ENCODE peak calls at places on chromosomes 3 and 15, in eight cellular contexts. O, N, K, H, X, R, E and B are unnamed samples.
A peak's percentile ranks its signal among the peaks of the same experiment; 100 is the strongest.

GRCh38 chr3:18207232-18207631 is 217.9 kb downstream of the SATB1 start:
- DNase-seq in O (no peak), N (no peak), K (no peak), H (no peak), X (no peak), R (no peak), E (no peak), B (no peak)

GRCh38 chr3:13873818-13874217 is 6.1 kb downstream of the WNT7A start:
- DNase-seq in O (no peak), N (no peak), K (no peak), H (no peak), X (no peak), R (no peak), E (no peak), B (no peak)

GRCh38 chr3:149970716-149971402 is at the start of gene PFN2:
- DNase-seq in O (peak; percentile 72), N (peak; percentile 82), K (peak; percentile 93), H (peak; percentile 46), X (peak; percentile 91), R (peak; percentile 66), E (peak; percentile 87), B (no peak)

GRCh38 chr3:123194552-123194951 is 7.2 kb upstream of the SEC22A start:
- DNase-seq in O (peak; percentile 18), N (no peak), K (peak; percentile 26), H (no peak), X (peak; percentile 54), R (no peak), E (peak; percentile 78), B (peak; percentile 42)

GRCh38 chr3:122030381-122031122 is 8.5 kb upstream of the ILDR1 start:
- DNase-seq in O (no peak), N (no peak), K (no peak), H (no peak), X (no peak), R (no peak), E (no peak), B (no peak)

GRCh38 chr3:59513570-59513969 is 463.7 kb upstream of the CFAP20DC start:
- DNase-seq in O (no peak), N (no peak), K (no peak), H (no peak), X (no peak), R (no peak), E (no peak), B (no peak)

GRCh38 chr3:149042766-149043386 is 43.5 kb downstream of the HLTF start:
- DNase-seq in O (no peak), N (no peak), K (no peak), H (no peak), X (no peak), R (no peak), E (no peak), B (no peak)

GRCh38 chr3:140829796-140830195 is 111.8 kb upstream of the SLC25A36 start:
- DNase-seq in O (no peak), N (no peak), K (no peak), H (no peak), X (no peak), R (no peak), E (no peak), B (no peak)

GRCh38 chr15:63514533-63514943 is 10.1 kb downstream of the USP3 start:
- DNase-seq in O (peak; percentile 36), N (no peak), K (no peak), H (no peak), X (peak; percentile 86), R (peak; percentile 60), E (no peak), B (no peak)

GRCh38 chr3:179809639-179810038 is 156.8 kb downstream of the USP13 start:
- DNase-seq in O (no peak), N (no peak), K (no peak), H (no peak), X (no peak), R (no peak), E (no peak), B (no peak)

GRCh38 chr3:38375488-38376097 is 29.0 kb downstream of the XYLB start:
- DNase-seq in O (no peak), N (no peak), K (no peak), H (no peak), X (no peak), R (no peak), E (no peak), B (no peak)

GRCh38 chr3:126474498-126475410 is 937 bp downstream of the ZXDC start:
- DNase-seq in O (peak; percentile 61), N (no peak), K (peak; percentile 69), H (peak; percentile 19), X (peak; percentile 57), R (peak; percentile 16), E (peak; percentile 59), B (no peak)

GRCh38 chr3:194395767-194396527 is 3.1 kb downstream of the GP5 start:
- DNase-seq in O (no peak), N (no peak), K (no peak), H (peak; percentile 40), X (no peak), R (no peak), E (peak; percentile 65), B (no peak)

GRCh38 chr3:133042778-133043177 is 4.6 kb downstream of the TMEM108 start:
- DNase-seq in O (no peak), N (no peak), K (no peak), H (no peak), X (no peak), R (no peak), E (no peak), B (no peak)

GRCh38 chr3:188212308-188212969 is 58.5 kb downstream of the LPP start:
- DNase-seq in O (no peak), N (no peak), K (no peak), H (no peak), X (peak; percentile 94), R (no peak), E (no peak), B (no peak)

GRCh38 chr3:109926376-109926775 is 589.0 kb upstream of the DPPA4 start:
- DNase-seq in O (no peak), N (no peak), K (no peak), H (no peak), X (no peak), R (no peak), E (no peak), B (no peak)

GRCh38 chr15:65722191-65722590 is 69.9 kb downstream of the DENND4A start:
- DNase-seq in O (no peak), N (no peak), K (no peak), H (no peak), X (no peak), R (no peak), E (no peak), B (no peak)

GRCh38 chr3:31772781-31773180 is 208.3 kb downstream of the OSBPL10 start:
- DNase-seq in O (no peak), N (no peak), K (no peak), H (no peak), X (no peak), R (no peak), E (no peak), B (no peak)

GRCh38 chr15:101296418-101297405 is 1.7 kb upstream of the SNRPA1 start:
- DNase-seq in O (no peak), N (no peak), K (no peak), H (no peak), X (peak; percentile 47), R (peak; percentile 33), E (no peak), B (no peak)

GRCh38 chr3:63192248-63192647 is 85.9 kb upstream of the SYNPR start:
- DNase-seq in O (no peak), N (no peak), K (no peak), H (no peak), X (no peak), R (no peak), E (no peak), B (no peak)

GRCh38 chr3:133610031-133610430 is 36.5 kb downstream of the CDV3 start:
- DNase-seq in O (no peak), N (no peak), K (no peak), H (no peak), X (no peak), R (no peak), E (no peak), B (no peak)

GRCh38 chr3:54874816-54875556 is 52.9 kb downstream of the LRTM1 start:
- DNase-seq in O (no peak), N (no peak), K (no peak), H (no peak), X (no peak), R (no peak), E (no peak), B (no peak)

GRCh38 chr3:181567446-181568075 is 144.2 kb upstream of the SOX2 start:
- DNase-seq in O (no peak), N (no peak), K (no peak), H (no peak), X (no peak), R (no peak), E (no peak), B (no peak)

GRCh38 chr15:72483279-72483678 is 9.1 kb downstream of the ARIH1 start:
- DNase-seq in O (no peak), N (no peak), K (no peak), H (no peak), X (no peak), R (no peak), E (no peak), B (no peak)

GRCh38 chr3:119927190-119927589 is 145.3 kb downstream of the NR1I2 start:
- DNase-seq in O (no peak), N (no peak), K (no peak), H (no peak), X (no peak), R (no peak), E (no peak), B (no peak)

GRCh38 chr15:63544253-63545026 is 40.0 kb downstream of the USP3 start:
- DNase-seq in O (no peak), N (no peak), K (no peak), H (no peak), X (no peak), R (no peak), E (no peak), B (no peak)

GRCh38 chr3:104886220-104886995 is 480.3 kb upstream of the ALCAM start:
- DNase-seq in O (no peak), N (no peak), K (no peak), H (no peak), X (no peak), R (no peak), E (no peak), B (no peak)

GRCh38 chr15:61447981-61448380 is 218.9 kb upstream of the RORA start:
- DNase-seq in O (no peak), N (no peak), K (no peak), H (no peak), X (no peak), R (no peak), E (no peak), B (no peak)

GRCh38 chr15:91694829-91695205 is 158.7 kb upstream of the SLCO3A1 start:
- DNase-seq in O (peak; percentile 28), N (no peak), K (peak; percentile 5), H (no peak), X (peak; percentile 15), R (peak; percentile 39), E (no peak), B (no peak)

GRCh38 chr3:49721861-49722781 is 1.6 kb downstream of the GMPPB start:
- DNase-seq in O (no peak), N (no peak), K (no peak), H (no peak), X (no peak), R (no peak), E (no peak), B (no peak)

GRCh38 chr3:179074656-179075055 is 3.0 kb upstream of the ZMAT3 start:
- DNase-seq in O (no peak), N (no peak), K (no peak), H (no peak), X (no peak), R (no peak), E (no peak), B (no peak)

GRCh38 chr3:42014443-42014945 is 52.6 kb upstream of the ULK4 start:
- DNase-seq in O (no peak), N (no peak), K (no peak), H (no peak), X (no peak), R (no peak), E (no peak), B (no peak)

GRCh38 chr3:124758851-124759635 is 28.8 kb downstream of the UMPS start:
- DNase-seq in O (no peak), N (no peak), K (no peak), H (no peak), X (no peak), R (no peak), E (no peak), B (no peak)

GRCh38 chr3:72347819-72348319 is 500.4 kb downstream of the SHQ1 start:
- DNase-seq in O (peak; percentile 61), N (peak; percentile 32), K (no peak), H (peak; percentile 30), X (no peak), R (peak; percentile 77), E (peak; percentile 78), B (no peak)